ENCODE peak calls at places on chromosomes 7 and 10, in six cellular contexts. R, Y, U, A, S and E are unnamed samples.

GRCh38 chr7:158239290-158239981 is 348.2 kb downstream of the PTPRN2 start:
- DNase-seq in R (no peak), Y (no peak), U (no peak), A (no peak), S (no peak), E (no peak)

GRCh38 chr7:70553364-70553763 is 578.6 kb upstream of the GALNT17 start:
- DNase-seq in R (no peak), Y (no peak), U (no peak), A (no peak), S (no peak), E (no peak)

GRCh38 chr10:48609441-48609840 is 4.6 kb upstream of the ARHGAP22 start:
- DNase-seq in R (no peak), Y (no peak), U (no peak), A (no peak), S (no peak), E (no peak)

GRCh38 chr7:26658698-26659084 is 205.7 kb downstream of the SKAP2 start:
- DNase-seq in R (no peak), Y (peak), U (no peak), A (no peak), S (no peak), E (no peak)

GRCh38 chr10:65894379-65894778 is 1031.5 kb upstream of the LRRTM3 start:
- DNase-seq in R (no peak), Y (no peak), U (no peak), A (no peak), S (no peak), E (no peak)

GRCh38 chr7:20514364-20514763 is 101.1 kb upstream of the ABCB5 start:
- DNase-seq in R (no peak), Y (peak), U (no peak), A (no peak), S (peak), E (no peak)

GRCh38 chr7:112550468-112551060 is 69.8 kb downstream of the LSMEM1 start:
- DNase-seq in R (no peak), Y (peak), U (no peak), A (peak), S (no peak), E (peak)

GRCh38 chr10:28217848-28218247 is 85.0 kb downstream of the MPP7 start:
- DNase-seq in R (no peak), Y (no peak), U (no peak), A (peak), S (no peak), E (peak)

GRCh38 chr7:36001546-36001945 is 151.5 kb upstream of the EEPD1 start:
- DNase-seq in R (no peak), Y (no peak), U (no peak), A (no peak), S (no peak), E (no peak)

GRCh38 chr10:58554316-58554715 is 41.6 kb downstream of the BICC1 start:
- DNase-seq in R (no peak), Y (no peak), U (no peak), A (no peak), S (no peak), E (no peak)

GRCh38 chr7:92643821-92644220 is 53.6 kb upstream of the FAM133B start:
- DNase-seq in R (no peak), Y (no peak), U (no peak), A (no peak), S (no peak), E (no peak)

GRCh38 chr7:3187378-3188040 is 113.5 kb upstream of the SDK1 start:
- DNase-seq in R (no peak), Y (no peak), U (peak), A (no peak), S (no peak), E (no peak)

GRCh38 chr10:121079226-121079625 is 228.1 kb downstream of the WDR11 start:
- DNase-seq in R (no peak), Y (no peak), U (no peak), A (no peak), S (no peak), E (no peak)

GRCh38 chr7:147509859-147510542 is 1080.6 kb upstream of the C7orf33 start:
- DNase-seq in R (no peak), Y (no peak), U (no peak), A (no peak), S (no peak), E (peak)

GRCh38 chr7:106610996-106611886 is 49.7 kb downstream of the CCDC71L start:
- DNase-seq in R (no peak), Y (peak), U (no peak), A (peak), S (no peak), E (peak)

GRCh38 chr7:41544241-41544640 is 158.6 kb downstream of the INHBA start:
- DNase-seq in R (no peak), Y (no peak), U (no peak), A (peak), S (no peak), E (peak)

GRCh38 chr7:133887459-133887858 is 239.7 kb upstream of the LRGUK start:
- DNase-seq in R (no peak), Y (no peak), U (no peak), A (no peak), S (no peak), E (no peak)

GRCh38 chr7:111529507-111530355 is 32.6 kb downstream of the IMMP2L start:
- DNase-seq in R (no peak), Y (no peak), U (no peak), A (no peak), S (no peak), E (peak)

GRCh38 chr10:112958275-112958995 is 8.4 kb downstream of the TCF7L2 start:
- DNase-seq in R (no peak), Y (no peak), U (no peak), A (peak), S (no peak), E (peak)

GRCh38 chr10:132978542-132978941 is 36.2 kb upstream of the CFAP46 start:
- DNase-seq in R (no peak), Y (no peak), U (no peak), A (no peak), S (no peak), E (no peak)